ENCODE peak calls at places on chromosomes 13 and 19, in nine cellular contexts. One of them, this sample, is unnamed.

GRCh38 chr13:111265006-111265700 is 55.3 kb upstream of the TEX29 start:
- DNase-seq in IMR-90: no peak
- DNase-seq in T-helper 2 cell: no peak
- DNase-seq in fibroblast of gingiva: no peak
- DNase-seq in nucleus accumbens: no peak
- DNase-seq in pulmonary artery endothelial cell: no peak
- DNase-seq in colonic mucosa: no peak
- DNase-seq in cardiac muscle cell: no peak
- DNase-seq in stimulated activated CD8-positive, alpha-beta memory T cell treated with anti-CD3 and anti-CD28 coated beads, Interleukin-7, amount 100 ng/mL, for 48 hours: no peak
- DNase-seq in this sample: no peak

GRCh38 chr19:33811736-33812387 is 15.2 kb downstream of the KCTD15 start:
- DNase-seq in IMR-90: peak
- DNase-seq in T-helper 2 cell: no peak
- DNase-seq in fibroblast of gingiva: no peak
- DNase-seq in nucleus accumbens: no peak
- DNase-seq in pulmonary artery endothelial cell: no peak
- DNase-seq in colonic mucosa: no peak
- DNase-seq in cardiac muscle cell: no peak
- DNase-seq in stimulated activated CD8-positive, alpha-beta memory T cell treated with anti-CD3 and anti-CD28 coated beads, Interleukin-7, amount 100 ng/mL, for 48 hours: no peak
- DNase-seq in this sample: peak

GRCh38 chr13:37869506-37869755 is 141 bp downstream of the TRPC4 start:
- DNase-seq in IMR-90: no peak
- DNase-seq in T-helper 2 cell: no peak
- DNase-seq in fibroblast of gingiva: no peak
- DNase-seq in nucleus accumbens: no peak
- DNase-seq in pulmonary artery endothelial cell: no peak
- DNase-seq in colonic mucosa: no peak
- DNase-seq in cardiac muscle cell: peak
- DNase-seq in stimulated activated CD8-positive, alpha-beta memory T cell treated with anti-CD3 and anti-CD28 coated beads, Interleukin-7, amount 100 ng/mL, for 48 hours: no peak
- DNase-seq in this sample: no peak

GRCh38 chr19:19226204-19226603 is 14.4 kb downstream of the NCAN start:
- DNase-seq in IMR-90: no peak
- DNase-seq in T-helper 2 cell: no peak
- DNase-seq in fibroblast of gingiva: no peak
- DNase-seq in nucleus accumbens: no peak
- DNase-seq in pulmonary artery endothelial cell: no peak
- DNase-seq in colonic mucosa: no peak
- DNase-seq in cardiac muscle cell: no peak
- DNase-seq in stimulated activated CD8-positive, alpha-beta memory T cell treated with anti-CD3 and anti-CD28 coated beads, Interleukin-7, amount 100 ng/mL, for 48 hours: no peak
- DNase-seq in this sample: no peak

GRCh38 chr13:71603255-71603654 is 263.7 kb downstream of the DACH1 start:
- DNase-seq in IMR-90: no peak
- DNase-seq in T-helper 2 cell: no peak
- DNase-seq in fibroblast of gingiva: no peak
- DNase-seq in nucleus accumbens: no peak
- DNase-seq in pulmonary artery endothelial cell: no peak
- DNase-seq in colonic mucosa: no peak
- DNase-seq in cardiac muscle cell: no peak
- DNase-seq in stimulated activated CD8-positive, alpha-beta memory T cell treated with anti-CD3 and anti-CD28 coated beads, Interleukin-7, amount 100 ng/mL, for 48 hours: no peak
- DNase-seq in this sample: no peak

GRCh38 chr13:69947577-69947976 is 160.0 kb upstream of the ATXN8OS start:
- DNase-seq in IMR-90: no peak
- DNase-seq in T-helper 2 cell: no peak
- DNase-seq in fibroblast of gingiva: no peak
- DNase-seq in nucleus accumbens: no peak
- DNase-seq in pulmonary artery endothelial cell: no peak
- DNase-seq in colonic mucosa: no peak
- DNase-seq in cardiac muscle cell: no peak
- DNase-seq in stimulated activated CD8-positive, alpha-beta memory T cell treated with anti-CD3 and anti-CD28 coated beads, Interleukin-7, amount 100 ng/mL, for 48 hours: no peak
- DNase-seq in this sample: no peak

GRCh38 chr19:49588370-49589122 is 2.4 kb upstream of the PRR12 start:
- DNase-seq in IMR-90: no peak
- DNase-seq in T-helper 2 cell: peak
- DNase-seq in fibroblast of gingiva: no peak
- DNase-seq in nucleus accumbens: no peak
- DNase-seq in pulmonary artery endothelial cell: no peak
- DNase-seq in colonic mucosa: peak
- DNase-seq in cardiac muscle cell: no peak
- DNase-seq in stimulated activated CD8-positive, alpha-beta memory T cell treated with anti-CD3 and anti-CD28 coated beads, Interleukin-7, amount 100 ng/mL, for 48 hours: no peak
- DNase-seq in this sample: no peak

GRCh38 chr19:40281381-40282208 is 3.5 kb downstream of the AKT2 start:
- DNase-seq in IMR-90: no peak
- DNase-seq in T-helper 2 cell: no peak
- DNase-seq in fibroblast of gingiva: no peak
- DNase-seq in nucleus accumbens: no peak
- DNase-seq in pulmonary artery endothelial cell: no peak
- DNase-seq in colonic mucosa: no peak
- DNase-seq in cardiac muscle cell: no peak
- DNase-seq in stimulated activated CD8-positive, alpha-beta memory T cell treated with anti-CD3 and anti-CD28 coated beads, Interleukin-7, amount 100 ng/mL, for 48 hours: no peak
- DNase-seq in this sample: no peak

GRCh38 chr13:29561918-29562317 is 33.6 kb downstream of the SLC7A1 start:
- DNase-seq in IMR-90: peak
- DNase-seq in T-helper 2 cell: no peak
- DNase-seq in fibroblast of gingiva: no peak
- DNase-seq in nucleus accumbens: no peak
- DNase-seq in pulmonary artery endothelial cell: no peak
- DNase-seq in colonic mucosa: no peak
- DNase-seq in cardiac muscle cell: no peak
- DNase-seq in stimulated activated CD8-positive, alpha-beta memory T cell treated with anti-CD3 and anti-CD28 coated beads, Interleukin-7, amount 100 ng/mL, for 48 hours: no peak
- DNase-seq in this sample: no peak

GRCh38 chr19:52689804-52690394 is 44.9 kb downstream of the ZNF611 start:
- DNase-seq in IMR-90: no peak
- DNase-seq in T-helper 2 cell: peak
- DNase-seq in fibroblast of gingiva: peak
- DNase-seq in nucleus accumbens: peak
- DNase-seq in pulmonary artery endothelial cell: no peak
- DNase-seq in colonic mucosa: peak
- DNase-seq in cardiac muscle cell: peak
- DNase-seq in stimulated activated CD8-positive, alpha-beta memory T cell treated with anti-CD3 and anti-CD28 coated beads, Interleukin-7, amount 100 ng/mL, for 48 hours: peak
- DNase-seq in this sample: no peak

GRCh38 chr19:4969292-4969771 is 419 bp downstream of the KDM4B start:
- DNase-seq in IMR-90: no peak
- DNase-seq in T-helper 2 cell: no peak
- DNase-seq in fibroblast of gingiva: no peak
- DNase-seq in nucleus accumbens: no peak
- DNase-seq in pulmonary artery endothelial cell: no peak
- DNase-seq in colonic mucosa: no peak
- DNase-seq in cardiac muscle cell: no peak
- DNase-seq in stimulated activated CD8-positive, alpha-beta memory T cell treated with anti-CD3 and anti-CD28 coated beads, Interleukin-7, amount 100 ng/mL, for 48 hours: no peak
- DNase-seq in this sample: no peak

This sample was measured in Kasumi-1.